ENCODE peak calls at places on chromosome 21, in seven cellular contexts. P is Karpas-422, Z is pancreas, O is suprapubic skin, M is mucosa of descending colon, E is stomach, H is left ventricle myocardium inferior. D is an unnamed sample. For H3K9me3, the result is how much of the 10 kb centered on the place peaks cover.

GRCh38 chr21:35217504-35218060 is 168.5 kb upstream of the RUNX1 start:
- DNase-seq in O (no peak), Z (no peak), M (no peak), E (no peak), P (no peak), H (no peak), D (peak)

GRCh38 chr21:42337830-42338729 is 12.7 kb downstream of the TFF2 start:
- DNase-seq in O (peak), E (peak), H (peak), M (peak), P (peak), Z (no peak), D (peak)

GRCh38 chr21:8993943-8994639 is 1527.3 kb upstream of the TPTE start:
- DNase-seq in Z (no peak), M (no peak), P (peak), O (no peak), H (no peak), E (no peak), D (no peak)

GRCh38 chr21:42505090-42505726 is 8.4 kb upstream of the SLC37A1 start:
- DNase-seq in E (no peak), M (no peak), Z (no peak), P (peak), O (no peak), H (no peak), D (no peak)

GRCh38 chr21:42922918-42923317 is 2.5 kb downstream of the ERVH48-1 start:
- DNase-seq in H (no peak), O (no peak), Z (no peak), E (no peak), M (no peak), P (no peak), D (no peak)

GRCh38 chr21:35428489-35428888 is 379.4 kb upstream of the RUNX1 start:
- DNase-seq in E (no peak), M (no peak), Z (no peak), P (no peak), H (peak), O (peak), D (no peak)

GRCh38 chr21:41865002-41865777 is 14.0 kb downstream of the PRDM15 start:
- DNase-seq in P (no peak), H (no peak), E (no peak), O (no peak), M (no peak), Z (no peak), D (no peak)

GRCh38 chr21:43287111-43287973 is 118.5 kb downstream of the CRYAA start:
- DNase-seq in M (peak), O (no peak), E (peak), H (peak), Z (no peak), P (peak), D (no peak)

GRCh38 chr21:42629856-42630410 is 23.5 kb upstream of the PDE9A start:
- DNase-seq in O (peak), Z (no peak), M (no peak), H (no peak), E (no peak), P (no peak), D (no peak)

GRCh38 chr21:42568834-42569731 is 55.4 kb downstream of the SLC37A1 start:
- DNase-seq in M (peak), Z (peak), P (no peak), H (no peak), E (peak), O (peak), D (no peak)

GRCh38 chr21:16241021-16241420 is 511.2 kb downstream of the USP25 start:
- DNase-seq in O (no peak), H (no peak), M (no peak), E (no peak), P (no peak), Z (no peak), D (no peak)

GRCh38 chr21:38376693-38377092 is 119.9 kb downstream of the KCNJ15 start:
- DNase-seq in Z (no peak), H (peak), P (no peak), O (no peak), M (no peak), E (no peak), D (no peak)

GRCh38 chr21:16588433-16588860 is 858.7 kb downstream of the USP25 start:
- DNase-seq in O (peak), H (peak), M (peak), E (peak), Z (peak), P (no peak), D (peak)

GRCh38 chr21:27372381-27372780 is 405.5 kb upstream of the ADAMTS5 start:
- DNase-seq in P (no peak), E (no peak), O (no peak), Z (no peak), M (no peak), H (no peak), D (no peak)

GRCh38 chr21:15560383-15561056 is 169.3 kb upstream of the USP25 start:
- DNase-seq in O (no peak), Z (no peak), P (no peak), H (no peak), E (no peak), M (no peak), D (no peak)

GRCh38 chr21:36127977-36128376 is 6.9 kb upstream of the CBR3 start:
- DNase-seq in E (no peak), Z (no peak), M (no peak), P (peak), O (no peak), H (no peak), D (no peak)

GRCh38 chr21:23478381-23478780 is 2128.9 kb downstream of the MRPL39 start:
- DNase-seq in Z (no peak), M (no peak), H (no peak), O (no peak), P (no peak), E (no peak), D (no peak)

GRCh38 chr21:38774152-38774551 is 31.6 kb upstream of the ETS2 start:
- DNase-seq in P (no peak), H (no peak), M (no peak), E (no peak), O (no peak), Z (no peak), D (no peak)

GRCh38 chr21:14479387-14479786 is 66.7 kb downstream of the SAMSN1 start:
- DNase-seq in H (no peak), Z (no peak), O (no peak), E (no peak), M (no peak), P (no peak), D (no peak)

GRCh38 chr21:31752352-31752751 is 20.4 kb upstream of the SCAF4 start:
- DNase-seq in Z (no peak), M (no peak), E (no peak), O (no peak), H (no peak), P (no peak), D (no peak)

GRCh38 chr21:21973806-21974205 is 975.6 kb downstream of the NCAM2 start:
- DNase-seq in H (no peak), O (no peak), E (no peak), P (no peak), Z (no peak), M (no peak), D (peak)

GRCh38 chr21:40616377-40616704 is 230.6 kb downstream of the DSCAM start:
- DNase-seq in O (no peak), H (no peak), M (no peak), E (no peak), Z (no peak), P (no peak), D (no peak)

GRCh38 chr21:40622531-40622930 is 224.4 kb downstream of the DSCAM start:
- DNase-seq in P (no peak), H (no peak), O (no peak), M (no peak), Z (no peak), E (no peak), D (no peak)

GRCh38 chr21:40620386-40621145 is 226.4 kb downstream of the DSCAM start:
- DNase-seq in O (no peak), Z (no peak), E (no peak), P (no peak), H (no peak), M (no peak), D (no peak)

GRCh38 chr21:40615503-40616376 is 231.2 kb downstream of the DSCAM start:
- DNase-seq in P (no peak), Z (no peak), H (no peak), M (no peak), E (no peak), O (no peak), D (no peak)

DNA sequence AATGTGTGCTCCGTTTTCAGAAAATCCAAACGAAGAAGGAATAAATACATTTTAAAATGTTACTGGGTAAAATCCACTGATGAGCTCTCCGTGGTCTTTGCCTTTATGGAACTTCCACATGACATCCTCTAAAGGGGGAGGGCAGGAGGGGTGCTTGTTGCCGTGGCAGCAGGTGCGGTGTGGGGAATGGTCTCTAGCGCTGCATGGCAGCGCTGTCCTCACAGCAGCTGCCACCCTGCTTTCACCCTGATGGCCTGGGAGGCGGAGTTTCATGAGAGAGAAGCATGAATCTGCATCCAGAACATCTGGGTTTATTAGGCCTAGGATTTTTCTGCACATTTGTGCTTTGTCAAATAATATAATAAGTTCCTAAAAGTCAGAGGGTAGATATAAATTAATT is 228.7 kb downstream of the DSCAM start:
- DNase-seq in Z (no peak), P (no peak), H (no peak), O (no peak), E (no peak), M (no peak), D (no peak)
- H3K9me3 ChIP-seq in Z (under half), P (under half), H (under half), O (under half), E (under half), M (under half), D (under half)

GRCh38 chr21:10430007-10430406 is 91.4 kb upstream of the TPTE start:
- DNase-seq in M (no peak), H (no peak), O (no peak), E (no peak), P (no peak), Z (no peak), D (no peak)
- H3K9me3 ChIP-seq in M (half or more), H (under half), O (under half), E (under half), P (half or more), Z (under half), D (under half)

DNA sequence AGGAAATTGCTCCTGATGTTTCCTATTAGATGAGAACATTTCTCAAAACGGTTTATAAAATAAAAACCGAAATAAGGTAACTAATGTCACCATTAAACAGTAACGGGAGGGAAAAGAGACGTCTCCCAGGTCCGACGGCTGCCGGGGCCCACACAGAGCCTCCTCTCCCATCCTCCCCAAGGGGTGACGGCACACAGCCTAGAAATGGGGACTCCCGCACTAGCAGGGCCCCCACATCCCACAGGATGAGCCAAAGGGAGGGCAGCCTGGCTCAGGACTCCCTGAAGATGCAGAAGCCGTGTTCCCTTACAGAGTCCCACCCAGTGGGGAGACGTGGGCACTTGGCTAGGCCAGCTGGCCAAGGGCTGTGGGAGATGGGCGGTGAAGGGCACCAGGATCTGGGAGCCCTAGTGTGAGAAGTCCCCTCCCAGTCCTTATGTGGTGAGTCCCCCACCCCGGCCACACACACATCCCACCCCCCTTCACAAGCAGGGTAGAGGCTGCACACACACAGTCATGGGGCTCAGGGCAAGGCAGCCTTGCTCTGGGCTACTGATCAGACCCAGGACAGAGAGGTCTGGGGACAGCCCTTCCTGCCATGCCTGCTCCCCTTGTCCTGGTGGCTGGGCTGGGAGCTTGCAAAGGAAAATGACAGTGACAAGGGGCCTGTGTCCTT is 3.3 kb downstream of the KRTAP10-3 start:
- DNase-seq in Z (no peak), E (no peak), P (no peak), O (no peak), M (no peak), H (no peak), D (no peak)
- H3K9me3 ChIP-seq in Z (under half), E (under half), P (under half), O (under half), M (under half), H (under half), D (under half)

GRCh38 chr21:40732243-40732642 is 114.7 kb downstream of the DSCAM start:
- DNase-seq in Z (no peak), M (no peak), O (no peak), H (no peak), P (no peak), E (no peak), D (no peak)
- H3K9me3 ChIP-seq in Z (under half), M (under half), O (under half), H (under half), P (under half), E (under half), D (under half)

GRCh38 chr21:30552782-30553181 is 8.3 kb downstream of the KRTAP19-7 start:
- DNase-seq in M (no peak), H (no peak), P (no peak), Z (no peak), E (no peak), O (no peak), D (no peak)

GRCh38 chr21:30555095-30555494 is 6.0 kb downstream of the KRTAP19-7 start:
- DNase-seq in Z (no peak), H (no peak), M (no peak), E (no peak), P (no peak), O (no peak), D (no peak)
- H3K9me3 ChIP-seq in Z (under half), H (under half), M (half or more), E (under half), P (under half), O (under half), D (under half)

GRCh38 chr21:7933923-7934322 is 2587.5 kb upstream of the TPTE start:
- DNase-seq in M (no peak), Z (no peak), P (no peak), O (no peak), H (no peak), E (no peak), D (no peak)
- H3K9me3 ChIP-seq in M (under half), Z (under half), P (half or more), O (half or more), H (under half), E (half or more), D (under half)

DNA sequence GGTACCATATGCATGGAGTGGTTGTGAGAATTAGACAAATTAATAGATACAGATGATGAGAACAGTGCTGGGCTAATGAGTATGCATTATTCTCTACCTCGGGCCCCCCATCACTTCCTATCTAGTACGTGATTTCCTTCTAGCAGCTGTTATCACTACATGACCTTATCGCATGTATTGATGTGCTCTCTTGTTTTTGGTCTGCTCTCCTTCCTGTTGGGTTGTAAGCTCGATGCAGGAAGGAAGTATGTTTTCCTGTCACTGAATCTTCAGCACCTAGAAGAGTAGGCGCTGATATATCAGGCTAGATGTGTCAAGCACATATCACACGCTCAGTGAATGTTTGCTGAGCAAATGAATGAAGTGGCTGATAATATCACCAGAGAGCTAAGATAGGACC is 43.9 kb upstream of the IFNAR2 start:
- DNase-seq in P (no peak), M (no peak), O (no peak), E (no peak), Z (no peak), H (no peak), D (no peak)
- H3K9me3 ChIP-seq in P (under half), M (under half), O (under half), E (under half), Z (under half), H (under half), D (under half)

GRCh38 chr21:20644552-20644951 is 353.7 kb upstream of the NCAM2 start:
- DNase-seq in H (no peak), Z (no peak), P (no peak), M (no peak), O (no peak), E (no peak), D (no peak)
- H3K9me3 ChIP-seq in H (under half), Z (under half), P (under half), M (under half), O (under half), E (under half), D (under half)

GRCh38 chr21:18772876-18773275 is 369.3 kb upstream of the TMPRSS15 start:
- DNase-seq in E (no peak), O (no peak), M (no peak), P (no peak), Z (no peak), H (no peak), D (no peak)
- H3K9me3 ChIP-seq in E (under half), O (under half), M (under half), P (under half), Z (under half), H (under half), D (under half)

DNA sequence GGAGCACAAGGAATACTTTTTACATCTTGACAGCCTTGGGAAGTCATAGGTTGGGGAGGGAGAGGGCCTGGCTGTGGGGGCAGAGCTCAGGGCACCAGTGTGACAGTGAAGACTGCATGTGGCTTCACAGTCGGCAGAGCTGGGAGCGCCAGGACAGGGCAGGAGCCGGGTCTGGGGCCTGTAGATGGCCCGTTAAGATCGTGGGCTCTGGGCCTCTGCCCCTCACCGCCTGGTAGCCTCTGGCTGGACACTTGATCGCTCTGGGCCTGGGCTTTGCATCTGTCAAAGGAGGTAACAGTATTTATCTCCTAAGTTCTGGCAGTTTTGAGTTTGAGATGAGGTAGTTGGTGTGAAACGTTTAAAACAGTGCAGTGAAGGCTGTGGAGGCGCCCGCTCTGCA is 4.8 kb downstream of the SLX9 start:
- DNase-seq in M (peak), H (no peak), O (peak), P (no peak), E (no peak), Z (no peak), D (no peak)
- H3K9me3 ChIP-seq in M (under half), H (under half), O (under half), P (under half), E (under half), Z (under half), D (under half)

D was measured in Caco-2.